ENCODE peak calls at places on chromosomes 5 and 9, in nine cellular contexts. O, Q, H, P, L, T, J, V and W are unnamed samples.

GRCh38 chr5:146909496-146910068 is 31.0 kb upstream of the PPP2R2B start:
- DNase-seq in O (no peak), Q (no peak), H (no peak), P (no peak), L (no peak), T (no peak), J (no peak), V (no peak), W (no peak)

GRCh38 chr5:139315056-139315455 is 21.5 kb downstream of the MATR3 start:
- DNase-seq in O (no peak), Q (no peak), H (no peak), P (no peak), L (no peak), T (no peak), J (no peak), V (no peak), W (no peak)

GRCh38 chr9:86854898-86855523 is 92.3 kb downstream of the GAS1 start:
- DNase-seq in O (no peak), Q (peak; percentile 97), H (peak; percentile 96), P (no peak), L (peak; percentile 18), T (no peak), J (peak; percentile 87), V (peak; percentile 82), W (no peak)

GRCh38 chr9:89370593-89370992 is 52.3 kb downstream of the SECISBP2 start:
- DNase-seq in O (no peak), Q (no peak), H (no peak), P (no peak), L (no peak), T (no peak), J (no peak), V (no peak), W (no peak)

GRCh38 chr5:52725781-52726180 is 61.9 kb upstream of the ITGA1 start:
- DNase-seq in O (peak; percentile 40), Q (no peak), H (no peak), P (no peak), L (no peak), T (no peak), J (no peak), V (no peak), W (peak; percentile 64)

GRCh38 chr5:134079748-134080581 is 34.5 kb upstream of the TCF7 start:
- DNase-seq in O (no peak), Q (no peak), H (no peak), P (no peak), L (no peak), T (no peak), J (no peak), V (no peak), W (no peak)

GRCh38 chr5:68648944-68649874 is 433.7 kb downstream of the PIK3R1 start:
- DNase-seq in O (no peak), Q (no peak), H (no peak), P (no peak), L (peak; percentile 50), T (no peak), J (no peak), V (no peak), W (no peak)

GRCh38 chr9:22045423-22045822 is 36.3 kb upstream of the CDKN2B start:
- DNase-seq in O (no peak), Q (no peak), H (no peak), P (no peak), L (no peak), T (no peak), J (no peak), V (no peak), W (peak; percentile 57)

GRCh38 chr5:141969783-141970741 is 1.2 kb downstream of the RNF14 start:
- DNase-seq in O (no peak), Q (peak; percentile 84), H (no peak), P (peak; percentile 93), L (peak; percentile 16), T (no peak), J (no peak), V (peak; percentile 46), W (peak; percentile 24)

GRCh38 chr5:176624142-176624541 is 6.2 kb downstream of the SNCB start:
- DNase-seq in O (no peak), Q (no peak), H (no peak), P (no peak), L (no peak), T (no peak), J (no peak), V (no peak), W (no peak)

GRCh38 chr9:18077941-18078678 is 395.8 kb upstream of the ADAMTSL1 start:
- DNase-seq in O (no peak), Q (no peak), H (no peak), P (no peak), L (peak; percentile 69), T (no peak), J (no peak), V (no peak), W (no peak)

GRCh38 chr5:66931651-66932050 is 264.9 kb downstream of the CD180 start:
- DNase-seq in O (no peak), Q (no peak), H (no peak), P (no peak), L (no peak), T (no peak), J (no peak), V (no peak), W (no peak)

GRCh38 chr5:66933066-66933465 is 263.5 kb downstream of the CD180 start:
- DNase-seq in O (no peak), Q (no peak), H (peak; percentile 86), P (no peak), L (peak; percentile 65), T (no peak), J (no peak), V (peak; percentile 59), W (no peak)

GRCh38 chr5:66929995-66930394 is 266.6 kb downstream of the CD180 start:
- DNase-seq in O (no peak), Q (no peak), H (no peak), P (no peak), L (no peak), T (no peak), J (no peak), V (no peak), W (no peak)

GRCh38 chr5:66929281-66929680 is 267.3 kb downstream of the CD180 start:
- DNase-seq in O (no peak), Q (peak; percentile 14), H (no peak), P (no peak), L (no peak), T (no peak), J (no peak), V (no peak), W (no peak)

DNA sequence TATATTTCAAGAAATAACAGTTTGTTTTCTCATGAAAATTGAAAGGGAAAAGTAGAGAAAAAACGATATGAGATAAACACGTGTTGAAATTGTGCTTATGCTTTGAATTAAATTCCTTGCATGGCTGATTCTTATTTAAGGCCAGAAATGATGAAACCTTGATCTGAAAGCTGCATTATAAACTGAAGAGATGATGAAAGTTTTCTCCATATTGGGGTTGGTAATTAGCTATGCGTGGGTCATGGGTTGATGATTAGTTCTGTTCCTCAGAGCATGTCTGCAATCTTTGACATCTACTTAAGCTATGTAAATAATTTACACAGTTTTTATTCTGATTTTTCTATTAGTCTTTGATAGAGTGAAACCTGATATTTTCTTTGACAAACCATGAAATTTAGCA is 264.2 kb downstream of the CD180 start:
- DNase-seq in O (no peak), Q (no peak), H (no peak), P (no peak), L (no peak), T (no peak), J (no peak), V (peak; percentile 8), W (no peak)
- H3K9ac ChIP-seq in O (no peak overlapping the region), Q (no peak overlapping the region), H (no peak overlapping the region), P (no peak overlapping the region), L (no peak overlapping the region), T (no peak overlapping the region), J (no peak overlapping the region), V (no peak overlapping the region), W (no peak overlapping the region)

DNA sequence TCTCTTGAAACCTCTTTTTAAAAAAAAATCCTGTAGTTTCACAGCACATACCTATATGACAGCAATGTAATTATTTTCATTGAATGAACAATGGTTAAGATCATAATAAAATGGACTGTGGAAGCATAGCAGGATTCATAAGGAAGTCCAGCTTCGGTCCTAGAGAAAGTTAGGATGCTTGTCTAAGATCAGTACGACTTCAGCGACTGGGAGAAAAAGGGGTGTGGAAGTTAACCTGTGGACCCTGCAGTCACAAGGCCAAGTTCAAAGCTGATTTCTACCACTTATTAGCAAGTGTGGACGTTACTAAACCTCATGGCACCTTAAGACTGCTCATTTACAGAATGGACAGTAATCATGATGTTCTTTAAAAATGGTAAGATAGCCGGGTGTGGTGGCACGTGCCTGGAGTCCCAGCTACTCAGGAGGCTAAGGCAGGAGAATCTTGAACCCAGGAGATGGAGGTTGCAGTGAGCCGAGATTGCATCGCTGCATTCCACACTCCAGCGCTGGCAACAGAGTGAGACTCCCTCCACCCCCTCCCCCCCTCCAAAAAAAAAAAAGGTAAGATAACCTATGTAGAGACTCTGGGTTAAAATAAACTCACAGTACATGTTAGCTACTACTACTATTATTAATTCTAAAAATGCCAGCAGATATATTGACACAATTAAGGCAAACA is 71.6 kb upstream of the PCA3 start:
- DNase-seq in O (no peak), Q (peak; percentile 64), H (no peak), P (no peak), L (no peak), T (no peak), J (no peak), V (no peak), W (no peak)
- H3K9ac ChIP-seq in O (no peak overlapping the region), Q (no peak overlapping the region), H (no peak overlapping the region), P (no peak overlapping the region), L (no peak overlapping the region), T (no peak overlapping the region), J (no peak overlapping the region), V (no peak overlapping the region), W (no peak overlapping the region)

GRCh38 chr9:136724772-136725171 is 12.4 kb downstream of the DIPK1B start:
- DNase-seq in O (no peak), Q (no peak), H (no peak), P (no peak), L (no peak), T (no peak), J (no peak), V (no peak), W (no peak)

GRCh38 chr9:136728080-136728547 is 14.6 kb downstream of the LCN10 start:
- DNase-seq in O (peak; percentile 97), Q (peak; percentile 88), H (peak; percentile 85), P (peak; percentile 95), L (peak; percentile 77), T (peak; percentile 60), J (peak; percentile 78), V (peak; percentile 91), W (peak; percentile 87)

GRCh38 chr9:136726631-136727191 is 14.3 kb downstream of the DIPK1B start:
- DNase-seq in O (no peak), Q (peak; percentile 78), H (peak; percentile 31), P (peak; percentile 79), L (peak; percentile 42), T (no peak), J (no peak), V (peak; percentile 59), W (peak; percentile 44)

GRCh38 chr9:136725612-136726011 is 13.2 kb downstream of the DIPK1B start:
- DNase-seq in O (no peak), Q (no peak), H (peak; percentile 57), P (no peak), L (peak; percentile 72), T (no peak), J (no peak), V (peak; percentile 78), W (no peak)

GRCh38 chr9:136726118-136726517 is 13.7 kb downstream of the DIPK1B start:
- DNase-seq in O (no peak), Q (no peak), H (no peak), P (no peak), L (no peak), T (no peak), J (no peak), V (no peak), W (no peak)
- H3K9ac ChIP-seq in O (peak overlapping the region; percentile 48), Q (peak overlapping the region; percentile 98), H (peak overlapping the region; percentile 90), P (peak overlapping the region; percentile 100), L (peak overlapping the region; percentile 96), T (peak overlapping the region; percentile 95), J (no peak overlapping the region), V (peak overlapping the region; percentile 94), W (peak overlapping the region; percentile 56)

GRCh38 chr9:34986541-34987047 is 3.0 kb upstream of the DNAJB5 start:
- DNase-seq in O (no peak), Q (peak; percentile 88), H (no peak), P (no peak), L (no peak), T (no peak), J (peak; percentile 46), V (peak; percentile 45), W (peak; percentile 37)
- H3K9ac ChIP-seq in O (no peak overlapping the region), Q (no peak overlapping the region), H (no peak overlapping the region), P (no peak overlapping the region), L (no peak overlapping the region), T (no peak overlapping the region), J (no peak overlapping the region), V (no peak overlapping the region), W (no peak overlapping the region)